ENCODE peak calls at places on chromosomes 12 and 14, in nine cellular contexts. One of them, this sample, is unnamed.

GRCh38 chr14:104871145-104871655 is 6.1 kb downstream of the CEP170B start:
- DNase-seq in activated CD8-positive, alpha-beta T cell treated with anti-CD3 and anti-CD28 coated beads for 36 hours: no peak
- DNase-seq in B cell: no peak
- DNase-seq in endothelial cell: no peak
- DNase-seq in ovary: no peak
- DNase-seq in nephron progenitor cell: no peak
- DNase-seq in thyroid gland: no peak
- DNase-seq in NB4: no peak
- DNase-seq in A549: no peak
- DNase-seq in this sample: no peak

GRCh38 chr12:128486951-128487350 is 220.0 kb downstream of the TMEM132C start:
- DNase-seq in thyroid gland: no peak
- DNase-seq in NB4: no peak
- DNase-seq in nephron progenitor cell: no peak
- DNase-seq in activated CD8-positive, alpha-beta T cell treated with anti-CD3 and anti-CD28 coated beads for 36 hours: no peak
- DNase-seq in endothelial cell: no peak
- DNase-seq in B cell: no peak
- DNase-seq in A549: no peak
- DNase-seq in ovary: no peak
- DNase-seq in this sample: no peak

GRCh38 chr12:113162102-113163029 is 12.8 kb downstream of the CFAP73 start:
- DNase-seq in thyroid gland: peak
- DNase-seq in ovary: no peak
- DNase-seq in B cell: peak
- DNase-seq in activated CD8-positive, alpha-beta T cell treated with anti-CD3 and anti-CD28 coated beads for 36 hours: no peak
- DNase-seq in endothelial cell: no peak
- DNase-seq in nephron progenitor cell: no peak
- DNase-seq in A549: no peak
- DNase-seq in NB4: no peak
- DNase-seq in this sample: no peak

GRCh38 chr14:105845725-105846309 is 319.4 kb downstream of the TMEM121 start:
- DNase-seq in A549: no peak
- DNase-seq in endothelial cell: no peak
- DNase-seq in thyroid gland: no peak
- DNase-seq in nephron progenitor cell: no peak
- DNase-seq in ovary: no peak
- DNase-seq in B cell: peak
- DNase-seq in activated CD8-positive, alpha-beta T cell treated with anti-CD3 and anti-CD28 coated beads for 36 hours: no peak
- DNase-seq in NB4: no peak
- DNase-seq in this sample: no peak

GRCh38 chr14:105851716-105852377 is 325.5 kb downstream of the TMEM121 start:
- DNase-seq in endothelial cell: no peak
- DNase-seq in A549: no peak
- DNase-seq in thyroid gland: no peak
- DNase-seq in nephron progenitor cell: no peak
- DNase-seq in activated CD8-positive, alpha-beta T cell treated with anti-CD3 and anti-CD28 coated beads for 36 hours: no peak
- DNase-seq in NB4: no peak
- DNase-seq in B cell: peak
- DNase-seq in ovary: no peak
- DNase-seq in this sample: no peak

GRCh38 chr12:5965950-5966383 is 20.9 kb upstream of the ANO2 start:
- DNase-seq in endothelial cell: peak
- DNase-seq in activated CD8-positive, alpha-beta T cell treated with anti-CD3 and anti-CD28 coated beads for 36 hours: peak
- DNase-seq in B cell: peak
- DNase-seq in A549: peak
- DNase-seq in nephron progenitor cell: peak
- DNase-seq in NB4: peak
- DNase-seq in ovary: no peak
- DNase-seq in thyroid gland: peak
- DNase-seq in this sample: peak

GRCh38 chr12:109766251-109766778 is 52.7 kb downstream of the FAM222A start:
- DNase-seq in B cell: no peak
- DNase-seq in endothelial cell: no peak
- DNase-seq in nephron progenitor cell: no peak
- DNase-seq in NB4: no peak
- DNase-seq in thyroid gland: no peak
- DNase-seq in ovary: peak
- DNase-seq in A549: no peak
- DNase-seq in activated CD8-positive, alpha-beta T cell treated with anti-CD3 and anti-CD28 coated beads for 36 hours: no peak
- DNase-seq in this sample: no peak

GRCh38 chr12:130677957-130678558 is 38.0 kb downstream of the RIMBP2 start:
- DNase-seq in NB4: no peak
- DNase-seq in activated CD8-positive, alpha-beta T cell treated with anti-CD3 and anti-CD28 coated beads for 36 hours: no peak
- DNase-seq in A549: no peak
- DNase-seq in B cell: no peak
- DNase-seq in ovary: no peak
- DNase-seq in nephron progenitor cell: no peak
- DNase-seq in endothelial cell: no peak
- DNase-seq in thyroid gland: no peak
- DNase-seq in this sample: no peak

GRCh38 chr14:73740921-73741326 is 26.7 kb upstream of the PNMA1 start:
- DNase-seq in A549: no peak
- DNase-seq in B cell: no peak
- DNase-seq in ovary: peak
- DNase-seq in NB4: no peak
- DNase-seq in activated CD8-positive, alpha-beta T cell treated with anti-CD3 and anti-CD28 coated beads for 36 hours: no peak
- DNase-seq in nephron progenitor cell: peak
- DNase-seq in thyroid gland: peak
- DNase-seq in endothelial cell: no peak
- DNase-seq in this sample: no peak

GRCh38 chr14:55048900-55049437 is 2.5 kb upstream of the MAPK1IP1L start:
- DNase-seq in endothelial cell: no peak
- DNase-seq in NB4: no peak
- DNase-seq in B cell: no peak
- DNase-seq in thyroid gland: no peak
- DNase-seq in nephron progenitor cell: no peak
- DNase-seq in activated CD8-positive, alpha-beta T cell treated with anti-CD3 and anti-CD28 coated beads for 36 hours: no peak
- DNase-seq in A549: no peak
- DNase-seq in ovary: no peak
- DNase-seq in this sample: no peak

GRCh38 chr14:99028041-99028440 is 244.0 kb downstream of the BCL11B start:
- DNase-seq in ovary: no peak
- DNase-seq in NB4: no peak
- DNase-seq in nephron progenitor cell: no peak
- DNase-seq in thyroid gland: no peak
- DNase-seq in A549: no peak
- DNase-seq in B cell: no peak
- DNase-seq in activated CD8-positive, alpha-beta T cell treated with anti-CD3 and anti-CD28 coated beads for 36 hours: no peak
- DNase-seq in endothelial cell: no peak
- DNase-seq in this sample: no peak

GRCh38 chr14:50040401-50040775 is 76.0 kb downstream of the VCPKMT start:
- DNase-seq in endothelial cell: no peak
- DNase-seq in activated CD8-positive, alpha-beta T cell treated with anti-CD3 and anti-CD28 coated beads for 36 hours: peak
- DNase-seq in A549: peak
- DNase-seq in NB4: peak
- DNase-seq in thyroid gland: no peak
- DNase-seq in nephron progenitor cell: no peak
- DNase-seq in ovary: no peak
- DNase-seq in B cell: peak
- DNase-seq in this sample: no peak

GRCh38 chr14:75303415-75303814 is 24.8 kb downstream of the FOS start:
- DNase-seq in NB4: peak
- DNase-seq in activated CD8-positive, alpha-beta T cell treated with anti-CD3 and anti-CD28 coated beads for 36 hours: peak
- DNase-seq in ovary: peak
- DNase-seq in thyroid gland: peak
- DNase-seq in B cell: peak
- DNase-seq in A549: peak
- DNase-seq in nephron progenitor cell: peak
- DNase-seq in endothelial cell: peak
- DNase-seq in this sample: peak

GRCh38 chr12:49936895-49937294 is 13.6 kb upstream of the AQP2 start:
- DNase-seq in thyroid gland: no peak
- DNase-seq in ovary: no peak
- DNase-seq in A549: no peak
- DNase-seq in endothelial cell: no peak
- DNase-seq in nephron progenitor cell: no peak
- DNase-seq in activated CD8-positive, alpha-beta T cell treated with anti-CD3 and anti-CD28 coated beads for 36 hours: no peak
- DNase-seq in NB4: no peak
- DNase-seq in B cell: no peak
- DNase-seq in this sample: no peak

GRCh38 chr12:5377997-5378596 is 53.8 kb upstream of the NTF3 start:
- DNase-seq in nephron progenitor cell: peak
- DNase-seq in thyroid gland: no peak
- DNase-seq in NB4: no peak
- DNase-seq in activated CD8-positive, alpha-beta T cell treated with anti-CD3 and anti-CD28 coated beads for 36 hours: no peak
- DNase-seq in A549: no peak
- DNase-seq in ovary: no peak
- DNase-seq in endothelial cell: no peak
- DNase-seq in B cell: no peak
- DNase-seq in this sample: no peak

GRCh38 chr12:84624601-84625000 is 288.0 kb downstream of the SLC6A15 start:
- DNase-seq in thyroid gland: no peak
- DNase-seq in A549: no peak
- DNase-seq in activated CD8-positive, alpha-beta T cell treated with anti-CD3 and anti-CD28 coated beads for 36 hours: no peak
- DNase-seq in NB4: no peak
- DNase-seq in B cell: no peak
- DNase-seq in ovary: no peak
- DNase-seq in endothelial cell: no peak
- DNase-seq in nephron progenitor cell: no peak
- DNase-seq in this sample: no peak

GRCh38 chr12:84619053-84619452 is 293.5 kb downstream of the SLC6A15 start:
- DNase-seq in endothelial cell: no peak
- DNase-seq in activated CD8-positive, alpha-beta T cell treated with anti-CD3 and anti-CD28 coated beads for 36 hours: no peak
- DNase-seq in ovary: no peak
- DNase-seq in A549: peak
- DNase-seq in B cell: no peak
- DNase-seq in NB4: no peak
- DNase-seq in thyroid gland: no peak
- DNase-seq in nephron progenitor cell: no peak
- DNase-seq in this sample: no peak
- TF ChIP-seq CTCF in endothelial cell: peak
- TF ChIP-seq CTCF in activated CD8-positive, alpha-beta T cell treated with anti-CD3 and anti-CD28 coated beads for 36 hours: no peak
- TF ChIP-seq CTCF in ovary: no peak
- TF ChIP-seq CTCF in A549: no peak
- TF ChIP-seq CTCF in B cell: no peak
- TF ChIP-seq CTCF in NB4: no peak
- TF ChIP-seq CTCF in thyroid gland: no peak
- TF ChIP-seq CTCF in nephron progenitor cell: no peak
- TF ChIP-seq CTCF in this sample: peak

GRCh38 chr14:76870146-76870545 is 43.9 kb downstream of the LRRC74A start:
- DNase-seq in activated CD8-positive, alpha-beta T cell treated with anti-CD3 and anti-CD28 coated beads for 36 hours: no peak
- DNase-seq in ovary: no peak
- DNase-seq in thyroid gland: no peak
- DNase-seq in nephron progenitor cell: peak
- DNase-seq in B cell: no peak
- DNase-seq in NB4: peak
- DNase-seq in endothelial cell: peak
- DNase-seq in A549: peak
- DNase-seq in this sample: no peak

GRCh38 chr14:76866469-76866868 is 40.3 kb downstream of the LRRC74A start:
- DNase-seq in endothelial cell: no peak
- DNase-seq in activated CD8-positive, alpha-beta T cell treated with anti-CD3 and anti-CD28 coated beads for 36 hours: no peak
- DNase-seq in nephron progenitor cell: no peak
- DNase-seq in B cell: no peak
- DNase-seq in ovary: no peak
- DNase-seq in NB4: no peak
- DNase-seq in A549: no peak
- DNase-seq in thyroid gland: no peak
- DNase-seq in this sample: no peak

GRCh38 chr14:76872796-76873432 is 46.7 kb downstream of the LRRC74A start:
- DNase-seq in B cell: peak
- DNase-seq in endothelial cell: peak
- DNase-seq in thyroid gland: peak
- DNase-seq in A549: peak
- DNase-seq in nephron progenitor cell: peak
- DNase-seq in activated CD8-positive, alpha-beta T cell treated with anti-CD3 and anti-CD28 coated beads for 36 hours: peak
- DNase-seq in NB4: peak
- DNase-seq in ovary: peak
- DNase-seq in this sample: peak

GRCh38 chr14:76867536-76868452 is 41.6 kb downstream of the LRRC74A start:
- DNase-seq in A549: no peak
- DNase-seq in ovary: no peak
- DNase-seq in NB4: peak
- DNase-seq in nephron progenitor cell: peak
- DNase-seq in B cell: peak
- DNase-seq in thyroid gland: no peak
- DNase-seq in endothelial cell: no peak
- DNase-seq in activated CD8-positive, alpha-beta T cell treated with anti-CD3 and anti-CD28 coated beads for 36 hours: peak
- DNase-seq in this sample: peak

DNA sequence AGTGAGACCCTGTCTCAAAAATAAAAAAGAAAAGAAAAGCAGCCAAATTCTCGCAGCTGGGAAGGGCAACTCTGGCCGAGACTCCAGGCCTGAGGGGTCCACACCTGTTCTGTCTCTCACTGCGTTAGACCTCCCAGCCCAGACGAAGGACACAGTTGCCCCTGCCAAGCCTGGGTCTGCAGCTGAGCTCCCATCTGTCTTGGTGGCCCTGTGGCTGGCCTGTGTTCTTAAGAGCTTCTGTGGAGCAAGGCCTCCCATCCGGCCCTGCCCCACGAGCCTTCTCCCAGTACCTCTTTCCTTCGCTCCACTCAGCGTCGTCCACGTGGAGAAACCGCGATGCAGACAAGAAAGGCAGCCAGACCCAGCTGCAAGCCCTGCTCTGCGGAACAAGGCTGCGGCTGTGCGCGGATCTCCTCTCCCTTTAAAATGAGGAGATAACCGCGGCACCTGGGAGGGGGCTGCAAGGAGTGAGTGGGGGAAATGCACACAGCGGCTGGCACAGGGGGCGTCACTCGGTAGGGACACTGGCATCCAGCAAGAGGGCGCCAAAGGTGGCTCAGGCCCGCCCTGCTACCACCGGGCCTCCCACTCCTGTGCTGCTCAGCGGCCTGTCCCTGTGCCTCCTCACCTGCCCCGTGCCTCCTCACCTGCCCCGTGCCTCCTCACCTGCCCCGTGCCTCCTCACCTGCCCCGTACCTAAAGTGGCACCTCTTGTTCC is 42.4 kb downstream of the LRRC74A start:
- DNase-seq in NB4: no peak
- DNase-seq in nephron progenitor cell: no peak
- DNase-seq in A549: no peak
- DNase-seq in ovary: no peak
- DNase-seq in activated CD8-positive, alpha-beta T cell treated with anti-CD3 and anti-CD28 coated beads for 36 hours: no peak
- DNase-seq in B cell: no peak
- DNase-seq in endothelial cell: no peak
- DNase-seq in thyroid gland: no peak
- DNase-seq in this sample: no peak
- TF ChIP-seq CTCF in NB4: no peak
- TF ChIP-seq CTCF in nephron progenitor cell: no peak
- TF ChIP-seq CTCF in A549: no peak
- TF ChIP-seq CTCF in ovary: no peak
- TF ChIP-seq CTCF in activated CD8-positive, alpha-beta T cell treated with anti-CD3 and anti-CD28 coated beads for 36 hours: no peak
- TF ChIP-seq CTCF in B cell: no peak
- TF ChIP-seq CTCF in endothelial cell: no peak
- TF ChIP-seq CTCF in thyroid gland: no peak
- TF ChIP-seq CTCF in this sample: no peak

GRCh38 chr12:83389237-83389996 is 702.7 kb downstream of the TMTC2 start:
- DNase-seq in ovary: no peak
- DNase-seq in NB4: peak
- DNase-seq in B cell: no peak
- DNase-seq in nephron progenitor cell: peak
- DNase-seq in activated CD8-positive, alpha-beta T cell treated with anti-CD3 and anti-CD28 coated beads for 36 hours: peak
- DNase-seq in thyroid gland: peak
- DNase-seq in endothelial cell: peak
- DNase-seq in A549: no peak
- DNase-seq in this sample: no peak
- TF ChIP-seq CTCF in ovary: no peak
- TF ChIP-seq CTCF in NB4: peak
- TF ChIP-seq CTCF in B cell: no peak
- TF ChIP-seq CTCF in nephron progenitor cell: peak
- TF ChIP-seq CTCF in activated CD8-positive, alpha-beta T cell treated with anti-CD3 and anti-CD28 coated beads for 36 hours: no peak
- TF ChIP-seq CTCF in thyroid gland: no peak
- TF ChIP-seq CTCF in endothelial cell: peak
- TF ChIP-seq CTCF in A549: peak
- TF ChIP-seq CTCF in this sample: peak

GRCh38 chr12:80195143-80195726 is 95.9 kb downstream of the OTOGL start:
- DNase-seq in activated CD8-positive, alpha-beta T cell treated with anti-CD3 and anti-CD28 coated beads for 36 hours: peak
- DNase-seq in ovary: no peak
- DNase-seq in NB4: peak
- DNase-seq in endothelial cell: peak
- DNase-seq in nephron progenitor cell: peak
- DNase-seq in thyroid gland: peak
- DNase-seq in B cell: no peak
- DNase-seq in A549: peak
- DNase-seq in this sample: peak
- TF ChIP-seq CTCF in activated CD8-positive, alpha-beta T cell treated with anti-CD3 and anti-CD28 coated beads for 36 hours: no peak
- TF ChIP-seq CTCF in ovary: no peak
- TF ChIP-seq CTCF in NB4: peak
- TF ChIP-seq CTCF in endothelial cell: peak
- TF ChIP-seq CTCF in nephron progenitor cell: peak
- TF ChIP-seq CTCF in thyroid gland: no peak
- TF ChIP-seq CTCF in B cell: no peak
- TF ChIP-seq CTCF in A549: peak
- TF ChIP-seq CTCF in this sample: peak

This sample was measured in GM13977.